ENCODE peak calls at places on chromosomes 6 and 20, in four cellular contexts. I is lower leg skin, G is brain microvascular endothelial cell, B is suprapubic skin. L is an unnamed sample.

GRCh38 chr6:20352346-20352745 is 49.3 kb upstream of the E2F3 start:
- DNase-seq in I (no peak), G (no peak), B (no peak), L (no peak)

GRCh38 chr6:147486683-147487082 is 21.8 kb upstream of the SAMD5 start:
- DNase-seq in B (no peak), G (no peak), I (no peak), L (no peak)

GRCh38 chr6:83371428-83371827 is 59.4 kb downstream of the ME1 start:
- DNase-seq in G (peak), B (no peak), I (no peak), L (no peak)

GRCh38 chr6:135731116-135731515 is 120.4 kb upstream of the PDE7B start:
- DNase-seq in I (no peak), G (no peak), B (no peak), L (no peak)

GRCh38 chr6:39707962-39708683 is 17.1 kb downstream of the KIF6 start:
- DNase-seq in I (no peak), G (no peak), B (no peak), L (no peak)

GRCh38 chr6:43942616-43943015 is 172.6 kb downstream of the VEGFA start:
- DNase-seq in G (no peak), B (no peak), I (no peak), L (peak)

GRCh38 chr20:38136421-38137245 is 28.4 kb downstream of the TGM2 start:
- DNase-seq in I (no peak), G (no peak), B (no peak), L (no peak)

GRCh38 chr6:21529431-21529830 is 64.1 kb upstream of the SOX4 start:
- DNase-seq in B (no peak), G (no peak), I (no peak), L (no peak)

GRCh38 chr6:131410785-131411184 is 162.2 kb upstream of the ARG1 start:
- DNase-seq in B (no peak), I (no peak), G (no peak), L (no peak)

GRCh38 chr6:148848915-148849314 is 102.1 kb downstream of the UST start:
- DNase-seq in G (no peak), B (no peak), I (no peak), L (no peak)

GRCh38 chr6:166784691-166785090 is 157.6 kb upstream of the RPS6KA2 start:
- DNase-seq in G (no peak), I (peak), B (no peak), L (no peak)

GRCh38 chr20:23445596-23446217 is 6.2 kb downstream of the CSTL1 start:
- DNase-seq in G (peak), I (no peak), B (no peak), L (no peak)

GRCh38 chr6:12014027-12014872 is 2.1 kb downstream of the HIVEP1 start:
- DNase-seq in B (no peak), G (peak), I (no peak), L (no peak)

GRCh38 chr6:101021504-101021903 is 140.4 kb upstream of the ASCC3 start:
- DNase-seq in I (no peak), G (no peak), B (no peak), L (no peak)

GRCh38 chr6:50361641-50362331 is 312.1 kb upstream of the DEFB112 start:
- DNase-seq in B (no peak), I (no peak), G (no peak), L (no peak)

GRCh38 chr20:44648068-44648467 is 3.4 kb downstream of the ADA start:
- DNase-seq in I (no peak), B (no peak), G (no peak), L (no peak)
- TF ChIP-seq CTCF in I (no peak), B (no peak), G (no peak), L (no peak)

GRCh38 chr6:127391019-127391974 is 47.9 kb upstream of the ECHDC1 start:
- DNase-seq in I (no peak), B (no peak), G (no peak), L (no peak)

GRCh38 chr6:127389706-127390105 is 46.3 kb upstream of the ECHDC1 start:
- DNase-seq in B (no peak), G (no peak), I (no peak), L (no peak)

GRCh38 chr6:127397729-127398609 is 54.6 kb upstream of the ECHDC1 start:
- DNase-seq in G (no peak), B (no peak), I (no peak), L (no peak)

GRCh38 chr6:127392301-127392700 is 48.9 kb upstream of the ECHDC1 start:
- DNase-seq in I (no peak), B (no peak), G (no peak), L (no peak)
- TF ChIP-seq CTCF in I (no peak), B (no peak), G (no peak), L (no peak)

GRCh38 chr6:134114489-134114888 is 62.1 kb upstream of the SLC2A12 start:
- DNase-seq in G (no peak), I (no peak), B (no peak), L (no peak)

GRCh38 chr6:134117409-134117808 is 65.0 kb upstream of the SLC2A12 start:
- DNase-seq in I (no peak), G (peak), B (no peak), L (no peak)

GRCh38 chr6:134115715-134116074 is 63.3 kb upstream of the SLC2A12 start:
- DNase-seq in B (no peak), G (no peak), I (no peak), L (no peak)

GRCh38 chr6:134111062-134111677 is 58.7 kb upstream of the SLC2A12 start:
- DNase-seq in I (no peak), B (no peak), G (peak), L (no peak)

GRCh38 chr6:134114918-134115714 is 62.7 kb upstream of the SLC2A12 start:
- DNase-seq in G (no peak), I (no peak), B (no peak), L (no peak)
- TF ChIP-seq CTCF in G (no peak), I (no peak), B (no peak), L (no peak)

GRCh38 chr6:27871919-27872633 is 40.1 kb downstream of the OR2B2 start:
- DNase-seq in G (peak), I (peak), B (no peak), L (peak)
- TF ChIP-seq CTCF in G (peak), I (no peak), B (no peak), L (peak)

L was measured in type B pancreatic cell.